ENCODE peak calls at places on chromosomes 5 and 9, in five cellular contexts. F is A549, T is GM12878, D is K562, J is H1. V is an unnamed sample.

GRCh38 chr9:20611751-20612287 is 10.5 kb downstream of the MLLT3 start:
- DNase-seq in F (peak), T (no peak), D (no peak), J (no peak), V (peak)

GRCh38 chr9:133169102-133169501 is 5.4 kb upstream of the GBGT1 start:
- DNase-seq in F (no peak), T (no peak), D (no peak), J (no peak), V (no peak)

GRCh38 chr5:119275873-119276214 is 80.0 kb upstream of the TNFAIP8 start:
- DNase-seq in F (no peak), T (peak), D (no peak), J (no peak), V (no peak)

GRCh38 chr5:57412010-57412409 is 70.6 kb downstream of the ACTBL2 start:
- DNase-seq in F (no peak), T (no peak), D (no peak), J (no peak), V (no peak)

GRCh38 chr9:97830884-97831829 is 21.9 kb upstream of the FOXE1 start:
- DNase-seq in F (no peak), T (no peak), D (no peak), J (no peak), V (peak)

GRCh38 chr9:107539427-107540154 is 50.0 kb upstream of the KLF4 start:
- DNase-seq in F (no peak), T (no peak), D (no peak), J (peak), V (no peak)

GRCh38 chr9:98140503-98140902 is 21.5 kb upstream of the TRIM14 start:
- DNase-seq in F (no peak), T (no peak), D (no peak), J (no peak), V (no peak)

GRCh38 chr5:170491479-170491878 is 12.3 kb upstream of the KCNIP1 start:
- DNase-seq in F (no peak), T (no peak), D (no peak), J (no peak), V (no peak)

GRCh38 chr5:32076699-32077695 is 97.1 kb downstream of the GOLPH3 start:
- DNase-seq in F (peak), T (peak), D (peak), J (no peak), V (peak)

GRCh38 chr9:114745108-114745848 is 60.6 kb downstream of the TNFSF15 start:
- DNase-seq in F (no peak), T (no peak), D (no peak), J (no peak), V (no peak)

GRCh38 chr5:72166070-72166979 is 59.0 kb downstream of the MAP1B start:
- DNase-seq in F (no peak), T (no peak), D (peak), J (no peak), V (no peak)

GRCh38 chr5:162227075-162227474 is 159.5 kb downstream of the GABRG2 start:
- DNase-seq in F (no peak), T (no peak), D (no peak), J (no peak), V (no peak)

GRCh38 chr9:69657269-69657668 is 14.9 kb downstream of the APBA1 start:
- DNase-seq in F (no peak), T (no peak), D (no peak), J (no peak), V (no peak)

GRCh38 chr5:72600401-72600981 is 93.3 kb upstream of the ZNF366 start:
- DNase-seq in F (peak), T (no peak), D (no peak), J (no peak), V (no peak)

GRCh38 chr9:127968046-127968445 is 12.7 kb downstream of the EEIG1 start:
- DNase-seq in F (peak), T (no peak), D (no peak), J (no peak), V (no peak)

GRCh38 chr9:126331964-126332748 is 5.5 kb downstream of the MVB12B start:
- DNase-seq in F (no peak), T (no peak), D (no peak), J (no peak), V (no peak)

GRCh38 chr5:163612358-163613149 is 107.1 kb downstream of the MAT2B start:
- DNase-seq in F (no peak), T (no peak), D (no peak), J (no peak), V (no peak)

GRCh38 chr9:130935660-130936271 is 3.3 kb downstream of the FIBCD1 start:
- DNase-seq in F (no peak), T (no peak), D (peak), J (no peak), V (peak)

GRCh38 chr9:129667850-129668249 is 2.4 kb downstream of the PRRX2 start:
- DNase-seq in F (no peak), T (no peak), D (no peak), J (no peak), V (no peak)

GRCh38 chr9:129671065-129671464 is 5.6 kb downstream of the PRRX2 start:
- DNase-seq in F (no peak), T (no peak), D (no peak), J (no peak), V (no peak)

GRCh38 chr9:129667378-129667777 is 1.9 kb downstream of the PRRX2 start:
- DNase-seq in F (no peak), T (no peak), D (no peak), J (no peak), V (no peak)

GRCh38 chr9:129669946-129670345 is 4.5 kb downstream of the PRRX2 start:
- DNase-seq in F (no peak), T (no peak), D (no peak), J (no peak), V (no peak)

DNA sequence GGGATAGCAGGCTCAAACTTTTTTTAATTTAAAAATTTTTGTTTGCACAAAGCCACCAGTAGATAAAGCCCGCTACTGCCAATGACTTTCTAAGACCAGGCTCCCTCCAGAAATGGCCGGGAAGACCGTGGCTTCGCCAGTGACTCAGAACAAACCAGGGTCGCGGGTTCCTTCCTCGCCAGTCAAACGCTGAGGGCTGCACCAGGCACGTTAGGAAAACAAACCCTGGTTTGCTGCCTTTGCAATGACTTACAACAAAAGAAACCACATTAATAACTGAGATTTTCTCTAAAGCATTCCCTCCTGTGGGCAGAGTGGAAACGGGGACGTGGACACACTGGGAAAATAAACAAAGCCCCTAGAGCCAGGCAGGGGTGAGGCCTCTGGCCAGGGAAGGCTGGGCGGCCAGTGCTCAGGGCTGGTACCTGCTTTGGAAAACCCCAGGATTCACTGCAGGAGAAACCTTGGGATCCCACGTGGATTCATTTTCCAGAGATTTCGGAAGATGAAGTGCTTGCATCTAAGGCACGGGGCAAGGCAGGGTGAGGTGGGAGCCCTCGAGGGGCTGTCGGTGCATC is 3.8 kb downstream of the PRRX2 start:
- DNase-seq in F (no peak), T (no peak), D (no peak), J (no peak), V (no peak)
- TF ChIP-seq HDAC2 in F (no peak), T (no peak), D (no peak), J (no peak), V (no peak)

GRCh38 chr5:74027732-74028338 is 401.8 kb downstream of the ARHGEF28 start:
- DNase-seq in F (no peak), T (no peak), D (no peak), J (no peak), V (no peak)
- TF ChIP-seq HDAC2 in F (no peak), T (no peak), D (no peak), J (no peak), V (no peak)

GRCh38 chr5:150186796-150187356 is 3.0 kb upstream of the SLC6A7 start:
- DNase-seq in F (no peak), T (no peak), D (no peak), J (no peak), V (no peak)
- TF ChIP-seq HDAC2 in F (no peak), T (no peak), D (no peak), J (no peak), V (no peak)

GRCh38 chr5:87944553-87945320 is 323.9 kb downstream of the TMEM161B start:
- DNase-seq in F (no peak), T (no peak), D (no peak), J (peak), V (no peak)

GRCh38 chr5:87936667-87937066 is 332.0 kb downstream of the TMEM161B start:
- DNase-seq in F (no peak), T (no peak), D (no peak), J (no peak), V (no peak)

GRCh38 chr5:87940775-87941174 is 327.9 kb downstream of the TMEM161B start:
- DNase-seq in F (no peak), T (no peak), D (no peak), J (no peak), V (no peak)
- TF ChIP-seq HDAC2 in F (no peak), T (no peak), D (no peak), J (no peak), V (no peak)

DNA sequence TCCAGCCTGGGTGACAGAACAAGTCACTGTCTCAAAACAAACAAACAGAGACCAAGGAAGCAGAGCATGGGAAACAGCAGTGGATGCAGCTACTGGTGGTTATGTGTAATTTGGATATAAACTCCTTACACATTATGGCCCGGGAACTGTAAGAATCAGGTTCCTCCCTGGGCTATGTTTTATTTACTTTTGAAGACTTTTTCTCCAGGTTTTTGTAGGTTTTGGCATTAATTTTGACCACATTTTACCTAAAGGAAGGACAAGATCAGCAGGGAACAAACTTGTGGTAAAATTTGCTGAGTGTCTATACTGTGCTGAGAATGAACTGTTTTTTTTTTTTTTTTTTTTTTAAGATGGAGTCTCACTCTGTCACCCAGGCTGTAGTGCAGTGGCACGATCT is 8.4 kb downstream of the KIF2A start:
- DNase-seq in F (no peak), T (no peak), D (no peak), J (no peak), V (no peak)
- TF ChIP-seq HDAC2 in F (no peak), T (no peak), D (no peak), J (no peak), V (no peak)

DNA sequence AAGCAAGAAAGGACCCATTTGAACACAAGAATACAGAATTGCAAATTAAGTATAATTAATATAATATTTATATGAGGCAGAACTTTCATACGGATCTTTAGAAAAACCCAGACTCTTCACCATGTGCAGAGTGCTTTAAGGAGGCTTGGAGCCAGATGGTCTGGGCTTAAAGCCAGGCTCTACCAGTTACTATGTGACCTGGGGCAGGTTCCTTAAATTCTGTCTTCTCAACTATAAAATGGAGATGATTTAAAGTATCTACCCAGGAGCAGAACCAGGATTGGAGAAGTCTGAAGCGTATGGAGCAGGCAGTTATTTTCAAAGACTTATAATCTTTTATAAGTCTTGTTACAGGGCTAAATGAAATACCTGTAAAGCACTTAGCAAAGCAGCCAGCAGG is 202.1 kb downstream of the TSSK1B start:
- DNase-seq in F (no peak), T (no peak), D (no peak), J (no peak), V (no peak)
- TF ChIP-seq HDAC2 in F (no peak), T (no peak), D (no peak), J (no peak), V (no peak)

DNA sequence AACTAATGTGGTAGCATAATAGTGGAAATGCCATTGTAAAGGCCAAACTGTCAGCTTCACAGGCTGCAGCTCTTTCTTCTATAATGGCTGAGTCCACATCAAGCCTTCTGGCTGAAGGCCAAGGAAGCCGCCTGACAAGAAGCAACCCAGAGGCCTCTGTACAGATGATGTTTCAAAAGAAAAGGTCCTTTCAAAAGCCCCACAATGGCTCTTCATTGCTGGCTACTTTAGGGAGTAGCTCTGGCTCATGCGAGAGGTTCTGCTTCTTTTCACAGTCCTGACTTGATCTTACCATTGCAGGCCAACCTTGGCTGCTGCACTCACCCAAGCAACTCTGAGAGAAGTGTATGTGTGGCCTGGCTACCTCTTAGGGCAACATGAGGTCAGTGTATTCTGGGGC is 54.5 kb upstream of the EQTN start:
- DNase-seq in F (no peak), T (no peak), D (no peak), J (no peak), V (no peak)
- TF ChIP-seq HDAC2 in F (no peak), T (no peak), D (no peak), J (no peak), V (no peak)

GRCh38 chr5:43202380-43202779 is 10.4 kb downstream of the NIM1K start:
- DNase-seq in F (no peak), T (no peak), D (no peak), J (no peak), V (no peak)
- TF ChIP-seq HDAC2 in F (no peak), T (no peak), D (no peak), J (no peak), V (no peak)

GRCh38 chr9:134227451-134228411 is 63.4 kb upstream of the RNU6ATAC start:
- DNase-seq in F (no peak), T (no peak), D (no peak), J (no peak), V (no peak)
- TF ChIP-seq HDAC2 in F (no peak), T (no peak), D (no peak), J (no peak), V (no peak)

GRCh38 chr5:135319458-135319857 is 79.6 kb downstream of the MACROH2A1 start:
- DNase-seq in F (no peak), T (no peak), D (no peak), J (no peak), V (no peak)
- TF ChIP-seq HDAC2 in F (no peak), T (no peak), D (no peak), J (no peak), V (no peak)

V was measured in HepG2.